ENCODE peak calls at places on chromosomes 12 and 14, in four cellular contexts. V, P, Z and Q are unnamed samples.
A peak's percentile ranks its signal among the peaks of the same experiment; 100 is the strongest.

GRCh38 chr14:61562321-61563161 is 132.8 kb upstream of the HIF1A start:
- DNase-seq in V (no peak), P (no peak), Z (peak; percentile 90), Q (no peak)

GRCh38 chr14:59407246-59407615 is 57.9 kb downstream of the GPR135 start:
- DNase-seq in V (no peak), P (no peak), Z (peak; percentile 26), Q (no peak)

GRCh38 chr12:64716373-64716772 is 42.8 kb downstream of the GNS start:
- DNase-seq in V (no peak), P (no peak), Z (no peak), Q (no peak)

GRCh38 chr12:5927732-5928516 is 17.1 kb downstream of the ANO2 start:
- DNase-seq in V (no peak), P (no peak), Z (no peak), Q (no peak)

GRCh38 chr14:57933363-57933762 is 67.5 kb upstream of the SLC35F4 start:
- DNase-seq in V (no peak), P (no peak), Z (no peak), Q (no peak)

GRCh38 chr12:111154180-111154579 is 214.7 kb downstream of the PHETA1 start:
- DNase-seq in V (no peak), P (no peak), Z (no peak), Q (no peak)

GRCh38 chr12:93229494-93230310 is 148.0 kb upstream of the NUDT4 start:
- DNase-seq in V (no peak), P (no peak), Z (peak; percentile 48), Q (no peak)

GRCh38 chr12:45674583-45674982 is 54.9 kb upstream of the ARID2 start:
- DNase-seq in V (no peak), P (no peak), Z (no peak), Q (no peak)

GRCh38 chr14:89571502-89571901 is 154.5 kb upstream of the FOXN3 start:
- DNase-seq in V (no peak), P (no peak), Z (no peak), Q (no peak)

GRCh38 chr14:102140027-102140749 is 491 bp downstream of the WDR20 start:
- DNase-seq in V (no peak), P (no peak), Z (peak; percentile 6), Q (no peak)

GRCh38 chr14:96096639-96097610 is 57.8 kb downstream of the C14orf132 start:
- DNase-seq in V (no peak), P (no peak), Z (no peak), Q (no peak)

GRCh38 chr14:88005050-88005481 is at the start of gene GPR65:
- DNase-seq in V (no peak), P (peak; percentile 69), Z (no peak), Q (no peak)

GRCh38 chr12:93380480-93381121 is 2.9 kb downstream of the NUDT4 start:
- DNase-seq in V (no peak), P (no peak), Z (peak; percentile 43), Q (no peak)

GRCh38 chr12:132490481-132491348 is 764 bp downstream of the FBRSL1 start:
- DNase-seq in V (no peak), P (no peak), Z (no peak), Q (no peak)

GRCh38 chr12:11705010-11705409 is 55.5 kb downstream of the ETV6 start:
- DNase-seq in V (no peak), P (no peak), Z (peak; percentile 69), Q (no peak)

GRCh38 chr12:118334939-118335567 is 37.7 kb downstream of the TAOK3 start:
- DNase-seq in V (no peak), P (no peak), Z (no peak), Q (no peak)

GRCh38 chr12:78149459-78149858 is 318.8 kb downstream of the NAV3 start:
- DNase-seq in V (no peak), P (no peak), Z (no peak), Q (no peak)

GRCh38 chr12:24409868-24410267 is 460.4 kb upstream of the SOX5 start:
- DNase-seq in V (no peak), P (no peak), Z (no peak), Q (no peak)

GRCh38 chr12:47032644-47033043 is 46.8 kb upstream of the PCED1B start:
- DNase-seq in V (no peak), P (no peak), Z (peak; percentile 23), Q (peak; percentile 27)

GRCh38 chr14:51848120-51848519 is 12.3 kb upstream of the GNG2 start:
- DNase-seq in V (no peak), P (no peak), Z (no peak), Q (no peak)

GRCh38 chr12:67482751-67483661 is 165.5 kb upstream of the DYRK2 start:
- DNase-seq in V (no peak), P (peak; percentile 66), Z (no peak), Q (no peak)

GRCh38 chr12:81627336-81628189 is 131.6 kb downstream of the PPFIA2 start:
- DNase-seq in V (no peak), P (no peak), Z (peak; percentile 29), Q (peak; percentile 46)

GRCh38 chr12:41967668-41968649 is 176.7 kb downstream of the GXYLT1 start:
- DNase-seq in V (peak; percentile 58), P (no peak), Z (no peak), Q (peak; percentile 82)

GRCh38 chr14:68359862-68360552 is 432.9 kb downstream of the ZFP36L1 start:
- DNase-seq in V (no peak), P (no peak), Z (no peak), Q (no peak)

GRCh38 chr12:41250748-41251147 is 62.6 kb downstream of the PDZRN4 start:
- DNase-seq in V (no peak), P (no peak), Z (no peak), Q (no peak)

GRCh38 chr12:116959845-116960514 is 49.2 kb downstream of the FBXW8 start:
- DNase-seq in V (no peak), P (peak; percentile 40), Z (no peak), Q (no peak)

GRCh38 chr14:55097894-55098560 is 31.0 kb upstream of the LGALS3 start:
- DNase-seq in V (no peak), P (peak; percentile 99), Z (no peak), Q (no peak)

GRCh38 chr14:95222870-95223398 is 65.6 kb upstream of the DICER1 start:
- DNase-seq in V (no peak), P (no peak), Z (peak; percentile 21), Q (no peak)

GRCh38 chr12:89469361-89469760 is 55.2 kb downstream of the GALNT4 start:
- DNase-seq in V (no peak), P (no peak), Z (no peak), Q (no peak)

GRCh38 chr14:73937012-73937411 is 12.9 kb downstream of the FAM161B start:
- DNase-seq in V (no peak), P (no peak), Z (no peak), Q (no peak)
- H3K36me3 ChIP-seq in V (peaks cover 4% of the 10 kb centered on the region), P (peaks cover 3% of the 10 kb centered on the region), Z (peaks cover 3% of the 10 kb centered on the region), Q (peaks cover 21% of the 10 kb centered on the region)

DNA sequence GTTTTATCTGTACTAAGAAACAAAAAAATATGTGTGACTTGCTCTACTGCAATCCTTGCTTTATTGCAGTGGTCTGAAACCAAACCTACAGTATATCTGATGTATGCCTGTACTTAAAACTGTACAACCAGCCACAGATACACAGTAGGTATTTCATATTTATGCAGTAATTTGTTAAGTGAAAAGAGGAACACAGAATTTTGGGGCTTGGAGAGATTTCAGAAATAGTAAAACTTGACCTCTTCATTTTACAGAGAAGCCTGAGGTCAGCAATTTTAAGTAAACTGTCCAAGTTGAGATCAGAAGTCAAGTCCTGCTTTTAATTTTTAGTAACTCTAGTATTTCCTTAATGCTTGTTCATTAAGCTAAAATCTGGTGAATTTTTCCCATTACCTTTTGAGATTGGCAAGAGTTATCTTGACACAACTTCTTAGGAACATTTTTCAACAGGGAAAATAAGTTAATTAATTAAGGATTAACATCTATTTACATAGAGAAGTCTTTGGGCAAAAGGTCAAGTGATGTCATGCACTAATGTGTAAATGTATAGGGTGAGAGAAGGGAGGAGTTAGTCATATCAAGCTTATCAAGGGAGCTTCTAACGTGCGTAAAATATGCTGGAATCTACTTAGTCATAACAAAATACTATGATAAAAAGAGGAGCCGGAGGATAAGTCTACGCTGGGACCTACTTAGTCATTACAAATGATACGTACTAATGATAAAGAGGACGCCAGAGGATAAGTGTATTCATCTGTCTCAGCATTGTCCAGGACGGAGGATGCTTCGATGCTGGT is 66.0 kb upstream of the GTF2A1 start:
- DNase-seq in V (no peak), P (no peak), Z (no peak), Q (no peak)
- H3K4me3 ChIP-seq in V (no peak overlapping the region), P (no peak overlapping the region), Z (no peak overlapping the region), Q (no peak overlapping the region)

DNA sequence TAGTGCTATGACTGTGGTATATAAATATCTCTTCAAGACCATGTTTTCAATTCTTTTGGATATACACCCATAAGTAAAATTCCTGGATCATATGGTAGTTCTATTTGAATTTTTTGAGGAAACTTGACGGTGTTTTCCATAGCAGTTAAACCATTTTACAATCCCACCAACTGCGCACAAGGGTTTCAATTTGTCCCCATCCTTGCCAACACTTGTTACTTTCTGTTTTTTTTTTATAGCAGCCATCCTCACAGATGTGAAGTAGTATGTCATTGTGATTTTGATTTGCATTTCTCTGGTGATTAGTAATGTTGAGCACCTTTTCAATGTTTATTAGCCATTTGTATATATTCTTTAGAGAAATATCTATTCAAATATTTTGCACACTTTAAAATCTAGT is 14.5 kb upstream of the A2M start:
- DNase-seq in V (no peak), P (no peak), Z (no peak), Q (no peak)
- TF ChIP-seq SUZ12 in V (no peak), P (no peak), Z (no peak), Q (no peak)

GRCh38 chr14:104756477-104757237 is 3.7 kb downstream of the SIVA1 start:
- DNase-seq in V (no peak), P (no peak), Z (no peak), Q (no peak)
- H3K36me3 ChIP-seq in V (peaks cover 29% of the 10 kb centered on the region), P (peaks cover 18% of the 10 kb centered on the region), Z (peaks cover 15% of the 10 kb centered on the region), Q (peaks cover 74% of the 10 kb centered on the region)